ENCODE peak calls at places on chromosomes 4 and X, in ten cellular contexts. N is heart left ventricle, Y is vagina, I is MM.1S, X is stomach, H is AG10803, W is endodermal cell, R is foreskin fibroblast, K is fibroblast of lung, M is GM23248. F is an unnamed sample.

GRCh38 chr4:174260099-174260498 is 23.4 kb downstream of the FBXO8 start:
- DNase-seq in N (no peak), Y (no peak), I (no peak), X (no peak), H (peak; percentile 85), W (no peak), R (peak; percentile 67), K (peak; percentile 56), M (peak; percentile 75), F (peak; percentile 65)

GRCh38 chr4:38678078-38678477 is 14.1 kb downstream of the KLF3 start:
- DNase-seq in N (no peak), Y (no peak), I (no peak), X (no peak), H (peak; percentile 96), W (peak; percentile 11), R (peak; percentile 94), K (peak; percentile 99), M (peak; percentile 97), F (peak; percentile 58)

GRCh38 chr4:113683143-113683542 is 78.4 kb downstream of the CAMK2D start:
- DNase-seq in N (no peak), Y (no peak), I (peak; percentile 89), X (no peak), H (no peak), W (no peak), R (no peak), K (no peak), M (no peak), F (peak; percentile 45)

GRCh38 chrX:84168095-84168494 is 19.9 kb downstream of the RPS6KA6 start:
- DNase-seq in N (no peak), Y (no peak), I (no peak), X (no peak), H (peak; percentile 24), W (no peak), R (peak; percentile 23), K (peak; percentile 70), M (peak; percentile 65), F (peak; percentile 13)

GRCh38 chr4:168408620-168409019 is 71.7 kb downstream of the DDX60L start:
- DNase-seq in N (peak; percentile 76), Y (no peak), I (no peak), X (no peak), H (peak; percentile 96), W (no peak), R (peak; percentile 97), K (peak; percentile 98), M (peak; percentile 94), F (peak; percentile 88)

GRCh38 chrX:154490021-154490413 is 412 bp downstream of the SLC10A3 start:
- DNase-seq in N (peak; percentile 44), Y (no peak), I (peak; percentile 43), X (no peak), H (peak; percentile 43), W (peak; percentile 46), R (peak; percentile 32), K (peak; percentile 49), M (peak; percentile 66), F (peak; percentile 34)

GRCh38 chr4:45120163-45120562 is 393.8 kb upstream of the GNPDA2 start:
- DNase-seq in N (peak; percentile 21), Y (no peak), I (peak; percentile 89), X (no peak), H (no peak), W (no peak), R (no peak), K (no peak), M (no peak), F (peak; percentile 79)

GRCh38 chrX:30881797-30882196 is 7.3 kb downstream of the TAB3 start:
- DNase-seq in N (no peak), Y (no peak), I (no peak), X (no peak), H (no peak), W (no peak), R (no peak), K (no peak), M (no peak), F (no peak)

GRCh38 chrX:57918750-57919436 is 8.6 kb upstream of the ZXDA start:
- DNase-seq in N (no peak), Y (no peak), I (peak; percentile 25), X (peak; percentile 32), H (peak; percentile 52), W (peak; percentile 56), R (peak; percentile 14), K (no peak), M (peak; percentile 55), F (no peak)

GRCh38 chrX:96729868-96730643 is 45.4 kb downstream of the DIAPH2 start:
- DNase-seq in N (no peak), Y (no peak), I (no peak), X (no peak), H (no peak), W (no peak), R (no peak), K (no peak), M (no peak), F (no peak)

GRCh38 chrX:108736509-108737479 is at the start of gene IRS4:
- DNase-seq in N (peak; percentile 22), Y (no peak), I (peak; percentile 20), X (no peak), H (no peak), W (peak; percentile 98), R (no peak), K (peak; percentile 8), M (peak; percentile 36), F (peak; percentile 16)

GRCh38 chr4:38663801-38664703 is at the start of gene KLF3:
- DNase-seq in N (peak; percentile 98), Y (no peak), I (peak; percentile 91), X (peak; percentile 96), H (peak; percentile 93), W (peak; percentile 94), R (peak; percentile 89), K (peak; percentile 88), M (peak; percentile 94), F (peak; percentile 89)

DNA sequence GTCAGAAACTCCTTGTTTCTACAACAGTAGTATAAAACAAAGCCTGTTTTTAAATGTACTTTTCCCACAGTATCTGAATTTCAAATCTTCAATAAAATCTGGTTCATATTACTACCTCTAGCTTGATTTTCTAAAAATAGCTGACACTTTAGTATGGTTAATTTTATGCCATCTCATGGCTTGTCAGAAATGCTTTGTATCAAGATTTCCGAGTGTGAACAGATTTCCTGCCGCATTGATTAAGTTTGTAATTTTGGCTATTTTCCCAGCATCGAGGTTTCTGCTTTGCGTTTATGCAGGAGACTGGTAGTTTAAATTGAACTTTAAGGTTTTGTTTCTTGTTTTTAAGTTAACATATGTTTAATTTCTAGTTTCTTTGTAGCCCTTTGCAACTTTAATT is 44.2 kb downstream of the CLCN3 start:
- DNase-seq in N (no peak), Y (no peak), I (no peak), X (no peak), H (peak; percentile 18), W (no peak), R (no peak), K (peak; percentile 29), M (peak; percentile 8), F (no peak)
- H3K4me3 ChIP-seq in N (no peak overlapping the region), Y (no peak overlapping the region), I (no peak overlapping the region), X (no peak overlapping the region), H (no peak overlapping the region), W (no peak overlapping the region), R (no peak overlapping the region), K (peak overlapping the region; percentile 8), M (no peak overlapping the region), F (no peak overlapping the region)

DNA sequence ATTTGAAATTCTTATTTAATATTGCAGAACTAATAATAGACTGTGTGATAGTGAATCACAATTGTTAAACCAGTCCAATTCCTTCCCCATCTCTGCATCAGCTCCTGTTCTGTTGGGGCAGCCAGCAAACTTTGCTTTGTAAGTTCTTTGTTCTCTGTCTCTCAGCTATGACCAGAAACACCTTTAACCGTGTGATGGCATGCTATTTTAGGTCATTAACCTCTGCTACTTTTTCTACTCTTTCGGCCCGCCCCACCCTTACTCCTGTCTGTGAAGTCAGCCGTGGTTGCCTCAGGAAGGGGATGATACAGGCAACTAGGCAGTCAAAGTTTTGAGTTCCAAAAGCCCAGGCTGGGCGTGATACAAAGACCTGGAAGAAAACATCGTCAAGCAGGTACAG is 51.3 kb upstream of the EGFL6 start:
- DNase-seq in N (no peak), Y (no peak), I (no peak), X (no peak), H (no peak), W (no peak), R (no peak), K (no peak), M (peak; percentile 13), F (peak; percentile 18)
- H3K4me3 ChIP-seq in N (no peak overlapping the region), Y (no peak overlapping the region), I (no peak overlapping the region), X (no peak overlapping the region), H (no peak overlapping the region), W (no peak overlapping the region), R (no peak overlapping the region), K (no peak overlapping the region), M (no peak overlapping the region), F (no peak overlapping the region)

GRCh38 chrX:79140731-79141130 is 3.8 kb upstream of the GPR174 start:
- DNase-seq in N (no peak), Y (no peak), I (no peak), X (no peak), H (no peak), W (no peak), R (no peak), K (no peak), M (no peak), F (no peak)

GRCh38 chrX:79133897-79134296 is 10.6 kb upstream of the GPR174 start:
- DNase-seq in N (no peak), Y (no peak), I (no peak), X (no peak), H (no peak), W (no peak), R (no peak), K (no peak), M (no peak), F (no peak)

GRCh38 chrX:79138658-79139241 is 5.7 kb upstream of the GPR174 start:
- DNase-seq in N (no peak), Y (no peak), I (peak; percentile 71), X (no peak), H (no peak), W (no peak), R (no peak), K (no peak), M (no peak), F (no peak)
- H3K4me3 ChIP-seq in N (no peak overlapping the region), Y (no peak overlapping the region), I (peak overlapping the region; percentile 14), X (no peak overlapping the region), H (no peak overlapping the region), W (no peak overlapping the region), R (no peak overlapping the region), K (no peak overlapping the region), M (no peak overlapping the region), F (no peak overlapping the region)

GRCh38 chr4:1872918-1873269 is 1.7 kb downstream of the NSD2 start:
- DNase-seq in N (no peak), Y (no peak), I (peak; percentile 30), X (no peak), H (peak; percentile 78), W (no peak), R (peak; percentile 67), K (peak; percentile 82), M (peak; percentile 87), F (peak; percentile 60)

GRCh38 chr4:1873776-1874175 is 2.6 kb downstream of the NSD2 start:
- DNase-seq in N (no peak), Y (no peak), I (no peak), X (no peak), H (no peak), W (no peak), R (no peak), K (no peak), M (no peak), F (no peak)

GRCh38 chr4:1874207-1874606 is 3.0 kb downstream of the NSD2 start:
- DNase-seq in N (no peak), Y (no peak), I (no peak), X (no peak), H (no peak), W (no peak), R (no peak), K (no peak), M (no peak), F (no peak)

GRCh38 chr4:1871471-1872021 is 353 bp downstream of the NSD2 start:
- DNase-seq in N (peak; percentile 41), Y (no peak), I (peak; percentile 18), X (no peak), H (peak; percentile 18), W (peak; percentile 77), R (no peak), K (peak; percentile 30), M (peak; percentile 59), F (peak; percentile 19)

GRCh38 chr4:1873291-1873690 is 2.1 kb downstream of the NSD2 start:
- DNase-seq in N (no peak), Y (no peak), I (no peak), X (no peak), H (no peak), W (no peak), R (no peak), K (peak; percentile 18), M (no peak), F (no peak)
- H3K4me3 ChIP-seq in N (no peak overlapping the region), Y (no peak overlapping the region), I (peak overlapping the region; percentile 93), X (no peak overlapping the region), H (peak overlapping the region; percentile 72), W (peak overlapping the region; percentile 99), R (no peak overlapping the region), K (peak overlapping the region; percentile 84), M (peak overlapping the region; percentile 85), F (peak overlapping the region; percentile 86)